ENCODE peak calls at places on chromosomes 16 and 17, in eight cellular contexts. One of them, this sample, is unnamed.

GRCh38 chr16:72291531-72291981 is 119.6 kb upstream of the PMFBP1 start:
- DNase-seq in bronchial epithelial cell: peak; percentile 92
- DNase-seq in Right ventricle myocardium superior: no peak
- DNase-seq in cardiac muscle cell: no peak
- DNase-seq in EH: peak; percentile 98
- DNase-seq in hippocampal formation: no peak
- DNase-seq in caudate nucleus: no peak
- DNase-seq in GM04504: peak; percentile 89
- DNase-seq in this sample: no peak

GRCh38 chr17:79534851-79535727 is 75.8 kb downstream of the RBFOX3 start:
- DNase-seq in hippocampal formation: no peak
- DNase-seq in EH: no peak
- DNase-seq in Right ventricle myocardium superior: peak; percentile 12
- DNase-seq in cardiac muscle cell: no peak
- DNase-seq in bronchial epithelial cell: no peak
- DNase-seq in GM04504: no peak
- DNase-seq in caudate nucleus: no peak
- DNase-seq in this sample: no peak

GRCh38 chr17:77127735-77128361 is 12.9 kb upstream of the SEC14L1 start:
- DNase-seq in EH: peak; percentile 35
- DNase-seq in GM04504: no peak
- DNase-seq in caudate nucleus: no peak
- DNase-seq in hippocampal formation: peak; percentile 48
- DNase-seq in Right ventricle myocardium superior: peak; percentile 88
- DNase-seq in cardiac muscle cell: no peak
- DNase-seq in bronchial epithelial cell: no peak
- DNase-seq in this sample: peak; percentile 91

GRCh38 chr16:23145608-23146007 is 3.6 kb downstream of the USP31 start:
- DNase-seq in caudate nucleus: no peak
- DNase-seq in cardiac muscle cell: no peak
- DNase-seq in hippocampal formation: no peak
- DNase-seq in Right ventricle myocardium superior: no peak
- DNase-seq in GM04504: no peak
- DNase-seq in EH: peak; percentile 67
- DNase-seq in bronchial epithelial cell: peak; percentile 93
- DNase-seq in this sample: no peak

GRCh38 chr17:80942360-80943345 is 49.0 kb upstream of the CHMP6 start:
- DNase-seq in GM04504: peak; percentile 82
- DNase-seq in bronchial epithelial cell: peak; percentile 7
- DNase-seq in caudate nucleus: no peak
- DNase-seq in Right ventricle myocardium superior: peak; percentile 97
- DNase-seq in hippocampal formation: peak; percentile 45
- DNase-seq in EH: peak; percentile 88
- DNase-seq in cardiac muscle cell: no peak
- DNase-seq in this sample: peak; percentile 95

GRCh38 chr17:67244621-67245072 is 349 bp downstream of the HELZ start:
- DNase-seq in GM04504: no peak
- DNase-seq in caudate nucleus: no peak
- DNase-seq in bronchial epithelial cell: no peak
- DNase-seq in cardiac muscle cell: no peak
- DNase-seq in Right ventricle myocardium superior: peak; percentile 48
- DNase-seq in hippocampal formation: no peak
- DNase-seq in EH: no peak
- DNase-seq in this sample: no peak

GRCh38 chr17:59402760-59403159 is 71.3 kb downstream of the YPEL2 start:
- DNase-seq in bronchial epithelial cell: no peak
- DNase-seq in cardiac muscle cell: no peak
- DNase-seq in caudate nucleus: no peak
- DNase-seq in EH: no peak
- DNase-seq in Right ventricle myocardium superior: no peak
- DNase-seq in hippocampal formation: no peak
- DNase-seq in GM04504: no peak
- DNase-seq in this sample: no peak

GRCh38 chr17:58614854-58615409 is 76.9 kb downstream of the TEX14 start:
- DNase-seq in hippocampal formation: no peak
- DNase-seq in cardiac muscle cell: no peak
- DNase-seq in GM04504: no peak
- DNase-seq in EH: no peak
- DNase-seq in caudate nucleus: no peak
- DNase-seq in bronchial epithelial cell: no peak
- DNase-seq in Right ventricle myocardium superior: no peak
- DNase-seq in this sample: no peak

GRCh38 chr16:23694707-23695373 is 16.2 kb downstream of the PLK1 start:
- DNase-seq in caudate nucleus: no peak
- DNase-seq in Right ventricle myocardium superior: no peak
- DNase-seq in cardiac muscle cell: peak; percentile 61
- DNase-seq in EH: peak; percentile 34
- DNase-seq in hippocampal formation: no peak
- DNase-seq in bronchial epithelial cell: no peak
- DNase-seq in GM04504: no peak
- DNase-seq in this sample: peak; percentile 69

GRCh38 chr16:15650698-15651161 is 685 bp downstream of the NDE1 start:
- DNase-seq in EH: peak; percentile 44
- DNase-seq in GM04504: no peak
- DNase-seq in caudate nucleus: no peak
- DNase-seq in bronchial epithelial cell: no peak
- DNase-seq in Right ventricle myocardium superior: peak; percentile 47
- DNase-seq in hippocampal formation: no peak
- DNase-seq in cardiac muscle cell: peak; percentile 2
- DNase-seq in this sample: no peak

GRCh38 chr17:55607736-55608341 is 96.6 kb upstream of the SMIM36 start:
- DNase-seq in EH: peak; percentile 45
- DNase-seq in GM04504: no peak
- DNase-seq in bronchial epithelial cell: peak; percentile 32
- DNase-seq in caudate nucleus: no peak
- DNase-seq in Right ventricle myocardium superior: peak; percentile 70
- DNase-seq in cardiac muscle cell: no peak
- DNase-seq in hippocampal formation: no peak
- DNase-seq in this sample: peak; percentile 79

GRCh38 chr16:83336630-83337029 is 471.1 kb upstream of the HSBP1 start:
- DNase-seq in caudate nucleus: no peak
- DNase-seq in Right ventricle myocardium superior: no peak
- DNase-seq in cardiac muscle cell: no peak
- DNase-seq in EH: peak; percentile 76
- DNase-seq in GM04504: peak; percentile 81
- DNase-seq in hippocampal formation: no peak
- DNase-seq in bronchial epithelial cell: peak; percentile 77
- DNase-seq in this sample: no peak

GRCh38 chr17:72602517-72603345 is 481.9 kb downstream of the SOX9 start:
- DNase-seq in EH: peak; percentile 90
- DNase-seq in cardiac muscle cell: no peak
- DNase-seq in GM04504: no peak
- DNase-seq in Right ventricle myocardium superior: no peak
- DNase-seq in hippocampal formation: no peak
- DNase-seq in bronchial epithelial cell: peak; percentile 72
- DNase-seq in caudate nucleus: no peak
- DNase-seq in this sample: no peak

GRCh38 chr16:20674684-20675487 is 22.6 kb downstream of the ACSM1 start:
- DNase-seq in cardiac muscle cell: no peak
- DNase-seq in EH: peak; percentile 6
- DNase-seq in Right ventricle myocardium superior: no peak
- DNase-seq in hippocampal formation: no peak
- DNase-seq in bronchial epithelial cell: no peak
- DNase-seq in caudate nucleus: no peak
- DNase-seq in GM04504: no peak
- DNase-seq in this sample: no peak

GRCh38 chr17:2703606-2704005 is 8.0 kb downstream of the CLUH start:
- DNase-seq in EH: no peak
- DNase-seq in caudate nucleus: no peak
- DNase-seq in hippocampal formation: no peak
- DNase-seq in GM04504: no peak
- DNase-seq in cardiac muscle cell: no peak
- DNase-seq in Right ventricle myocardium superior: peak; percentile 19
- DNase-seq in bronchial epithelial cell: no peak
- DNase-seq in this sample: no peak

GRCh38 chr16:2150418-2151187 is 2.2 kb downstream of the RAB26 start:
- DNase-seq in EH: peak; percentile 46
- DNase-seq in caudate nucleus: no peak
- DNase-seq in GM04504: no peak
- DNase-seq in Right ventricle myocardium superior: peak; percentile 58
- DNase-seq in bronchial epithelial cell: peak; percentile 38
- DNase-seq in hippocampal formation: no peak
- DNase-seq in cardiac muscle cell: no peak
- DNase-seq in this sample: no peak

GRCh38 chr17:78476973-78477372 is 98.5 kb downstream of the PGS1 start:
- DNase-seq in GM04504: no peak
- DNase-seq in hippocampal formation: no peak
- DNase-seq in cardiac muscle cell: no peak
- DNase-seq in bronchial epithelial cell: peak; percentile 68
- DNase-seq in EH: no peak
- DNase-seq in caudate nucleus: no peak
- DNase-seq in Right ventricle myocardium superior: no peak
- DNase-seq in this sample: no peak

GRCh38 chr16:66926171-66926570 is 836 bp upstream of the RRAD start:
- DNase-seq in cardiac muscle cell: no peak
- DNase-seq in hippocampal formation: no peak
- DNase-seq in Right ventricle myocardium superior: peak; percentile 74
- DNase-seq in caudate nucleus: no peak
- DNase-seq in GM04504: no peak
- DNase-seq in bronchial epithelial cell: no peak
- DNase-seq in EH: peak; percentile 15
- DNase-seq in this sample: peak; percentile 74

GRCh38 chr16:89257281-89257731 is 39.8 kb downstream of the ZNF778 start:
- DNase-seq in hippocampal formation: no peak
- DNase-seq in cardiac muscle cell: no peak
- DNase-seq in EH: peak; percentile 30
- DNase-seq in caudate nucleus: no peak
- DNase-seq in Right ventricle myocardium superior: no peak
- DNase-seq in GM04504: no peak
- DNase-seq in bronchial epithelial cell: no peak
- DNase-seq in this sample: no peak

GRCh38 chr16:68764866-68765265 is 27.8 kb downstream of the CDH1 start:
- DNase-seq in EH: no peak
- DNase-seq in GM04504: no peak
- DNase-seq in caudate nucleus: no peak
- DNase-seq in bronchial epithelial cell: no peak
- DNase-seq in hippocampal formation: no peak
- DNase-seq in Right ventricle myocardium superior: no peak
- DNase-seq in cardiac muscle cell: no peak
- DNase-seq in this sample: no peak